ENCODE peak calls at places on chromosomes 3 and 15, in seven cellular contexts. V is astrocyte of the cerebellum, H is ovary, I is brain microvascular endothelial cell, A is stomach, L is heart left ventricle, K is PC-3. W is an unnamed sample.

GRCh38 chr3:14725564-14726420 is 50.9 kb downstream of the C3orf20 start:
- DNase-seq in V (no peak), H (peak; percentile 79), I (no peak), A (peak; percentile 30), L (peak; percentile 80), K (no peak), W (no peak)

GRCh38 chr3:98013428-98014349 is 21.4 kb downstream of the GABRR3 start:
- DNase-seq in V (no peak), H (no peak), I (no peak), A (no peak), L (no peak), K (peak; percentile 19), W (peak; percentile 6)

GRCh38 chr15:73755946-73756345 is 2.8 kb upstream of the INSYN1 start:
- DNase-seq in V (no peak), H (no peak), I (no peak), A (no peak), L (no peak), K (no peak), W (no peak)

GRCh38 chr15:81888748-81889479 is 156.9 kb downstream of the MEX3B start:
- DNase-seq in V (peak; percentile 64), H (no peak), I (peak; percentile 38), A (no peak), L (no peak), K (no peak), W (peak; percentile 91)

GRCh38 chr3:53150247-53151085 is 10.5 kb upstream of the PRKCD start:
- DNase-seq in V (no peak), H (no peak), I (no peak), A (peak; percentile 91), L (no peak), K (peak; percentile 96), W (peak; percentile 62)

GRCh38 chr3:13093687-13094086 is 20.5 kb upstream of the IQSEC1 start:
- DNase-seq in V (no peak), H (no peak), I (no peak), A (no peak), L (no peak), K (no peak), W (no peak)

GRCh38 chr3:112412494-112412893 is 79.5 kb downstream of the CD200 start:
- DNase-seq in V (no peak), H (no peak), I (no peak), A (no peak), L (no peak), K (no peak), W (no peak)

GRCh38 chr15:34855397-34855796 is 60.0 kb upstream of the ACTC1 start:
- DNase-seq in V (peak; percentile 49), H (no peak), I (no peak), A (no peak), L (no peak), K (peak; percentile 83), W (peak; percentile 73)

GRCh38 chr3:53126646-53127045 is 3.6 kb downstream of the RFT1 start:
- DNase-seq in V (no peak), H (no peak), I (no peak), A (no peak), L (no peak), K (no peak), W (no peak)

GRCh38 chr3:170079466-170080165 is 41.8 kb downstream of the GPR160 start:
- DNase-seq in V (no peak), H (no peak), I (no peak), A (no peak), L (no peak), K (no peak), W (no peak)

GRCh38 chr15:79434361-79434760 is 2.2 kb downstream of the MINAR1 start:
- DNase-seq in V (no peak), H (no peak), I (no peak), A (no peak), L (no peak), K (no peak), W (no peak)

GRCh38 chr15:79431636-79432344 is at the start of gene MINAR1:
- DNase-seq in V (no peak), H (peak; percentile 24), I (peak; percentile 40), A (no peak), L (no peak), K (peak; percentile 23), W (peak; percentile 66)

GRCh38 chr15:79433610-79434009 is 1.5 kb downstream of the MINAR1 start:
- DNase-seq in V (no peak), H (no peak), I (no peak), A (no peak), L (no peak), K (no peak), W (no peak)

GRCh38 chr15:79430901-79431635 is 1.1 kb upstream of the MINAR1 start:
- DNase-seq in V (no peak), H (no peak), I (no peak), A (no peak), L (no peak), K (no peak), W (no peak)

GRCh38 chr15:79432345-79433311 is 492 bp downstream of the MINAR1 start:
- DNase-seq in V (no peak), H (no peak), I (no peak), A (no peak), L (no peak), K (no peak), W (no peak)
- TF ChIP-seq CTCF in V (peak; percentile 2), H (no peak), I (no peak), A (no peak), L (no peak), K (no peak), W (no peak)

DNA sequence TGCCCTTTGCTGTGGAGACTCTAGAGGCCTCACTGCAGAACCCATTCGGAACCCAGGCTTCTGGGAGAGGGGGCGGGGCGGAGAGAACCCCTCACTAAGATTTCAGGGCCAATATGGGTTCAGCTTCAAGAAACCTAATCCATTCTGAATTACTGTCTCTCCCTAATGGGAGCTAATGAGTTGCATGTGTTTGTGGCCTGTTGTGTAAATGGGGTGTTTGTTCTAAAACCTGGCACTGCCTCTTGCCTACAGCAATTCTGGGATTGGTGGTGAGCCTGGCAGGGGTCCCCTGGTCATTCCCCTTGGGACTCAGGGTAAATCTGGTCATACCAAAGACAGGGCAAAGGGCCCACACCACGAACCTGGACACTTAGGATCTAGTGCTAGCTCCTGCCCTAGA is 645 bp upstream of the RASL12 start:
- DNase-seq in V (no peak), H (no peak), I (no peak), A (no peak), L (no peak), K (no peak), W (no peak)
- H3K4me3 ChIP-seq in V (no peak overlapping the region), H (peak overlapping the region; percentile 59), I (no peak overlapping the region), A (no peak overlapping the region), L (peak overlapping the region; percentile 56), K (no peak overlapping the region), W (peak overlapping the region; percentile 84)

GRCh38 chr15:67397139-67397538 is 123.8 kb upstream of the C15orf61 start:
- DNase-seq in V (no peak), H (no peak), I (no peak), A (no peak), L (no peak), K (no peak), W (no peak)
- TF ChIP-seq CTCF in V (no peak), H (no peak), I (no peak), A (no peak), L (no peak), K (peak; percentile 20), W (no peak)

GRCh38 chr3:183551930-183552329 is 3.6 kb downstream of the KLHL6 start:
- DNase-seq in V (no peak), H (no peak), I (no peak), A (no peak), L (no peak), K (no peak), W (no peak)

GRCh38 chr3:183546625-183547024 is 8.9 kb downstream of the KLHL6 start:
- DNase-seq in V (no peak), H (no peak), I (no peak), A (no peak), L (no peak), K (no peak), W (no peak)

GRCh38 chr3:183545688-183546087 is 9.8 kb downstream of the KLHL6 start:
- DNase-seq in V (no peak), H (no peak), I (no peak), A (no peak), L (no peak), K (no peak), W (no peak)

GRCh38 chr3:183553263-183554026 is 2.1 kb downstream of the KLHL6 start:
- DNase-seq in V (no peak), H (no peak), I (no peak), A (no peak), L (no peak), K (no peak), W (no peak)

GRCh38 chr3:183548262-183548769 is 7.2 kb downstream of the KLHL6 start:
- DNase-seq in V (peak; percentile 66), H (no peak), I (peak; percentile 96), A (no peak), L (no peak), K (peak; percentile 48), W (peak; percentile 52)
- H3K4me3 ChIP-seq in V (no peak overlapping the region), H (no peak overlapping the region), I (no peak overlapping the region), A (no peak overlapping the region), L (no peak overlapping the region), K (no peak overlapping the region), W (no peak overlapping the region)

DNA sequence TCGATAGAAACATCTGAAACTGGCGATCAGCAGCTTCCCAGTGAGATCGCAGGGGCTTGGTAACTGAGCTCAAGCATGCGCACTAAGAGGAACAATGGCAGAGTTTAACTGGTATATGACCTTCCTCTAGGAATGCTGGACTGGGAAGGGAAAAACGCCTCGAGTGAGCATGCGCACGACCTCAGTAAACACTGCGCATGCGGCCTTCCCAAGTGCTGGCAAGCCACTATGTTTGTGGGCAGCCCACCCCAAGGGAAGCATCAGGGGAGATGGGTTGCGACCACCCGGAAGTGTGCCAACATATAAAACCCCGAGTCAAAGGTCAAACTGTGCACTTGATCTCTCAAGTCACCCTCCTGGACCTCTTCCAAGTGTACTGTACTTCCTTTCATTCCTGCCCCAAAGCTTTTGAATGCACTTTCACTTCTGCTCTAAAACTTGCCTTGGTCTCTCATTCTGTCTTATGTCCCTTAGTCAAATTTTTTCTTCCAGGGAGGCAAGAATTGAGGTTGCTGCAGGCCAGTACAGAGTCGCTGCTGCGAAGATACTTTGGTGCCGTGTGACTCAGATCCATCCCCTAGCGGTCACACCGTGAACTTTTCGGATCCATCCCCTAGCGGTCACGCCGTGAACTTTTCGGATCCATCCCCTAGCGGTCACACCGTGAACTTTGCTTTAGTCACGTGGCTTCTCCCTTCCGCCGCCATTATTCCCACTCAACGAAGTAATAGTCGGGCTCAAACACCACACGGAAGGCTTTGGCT is 243.3 kb downstream of the FAM43A start:
- DNase-seq in V (no peak), H (no peak), I (no peak), A (no peak), L (peak; percentile 38), K (peak; percentile 21), W (no peak)
- TF ChIP-seq CTCF in V (peak; percentile 63), H (no peak), I (peak; percentile 83), A (peak; percentile 52), L (peak; percentile 35), K (peak; percentile 64), W (peak; percentile 21)

GRCh38 chr3:105144837-105145236 is 221.9 kb upstream of the ALCAM start:
- DNase-seq in V (no peak), H (no peak), I (no peak), A (no peak), L (no peak), K (peak; percentile 7), W (no peak)
- H3K4me3 ChIP-seq in V (no peak overlapping the region), H (no peak overlapping the region), I (no peak overlapping the region), A (no peak overlapping the region), L (no peak overlapping the region), K (no peak overlapping the region), W (no peak overlapping the region)

DNA sequence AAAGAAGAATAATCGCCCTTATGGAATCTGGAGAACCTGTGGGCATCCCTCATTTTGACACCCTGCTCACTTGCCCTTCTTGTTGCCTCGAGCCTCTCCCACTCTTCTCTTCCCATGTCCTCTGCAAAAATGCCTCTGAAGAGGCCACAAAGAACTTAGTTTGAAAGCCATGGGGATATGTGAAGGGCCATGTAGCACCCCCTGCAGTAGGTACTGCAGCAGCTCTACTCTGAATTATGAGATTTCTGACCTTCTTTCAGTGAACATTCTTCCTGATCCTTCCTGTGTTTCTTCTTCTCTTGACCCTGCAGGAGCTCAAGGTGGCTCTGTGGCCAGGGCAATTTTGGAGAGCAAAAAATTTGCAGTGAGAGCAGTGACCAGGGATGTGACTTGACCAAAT is 30.4 kb upstream of the TRA2B start:
- DNase-seq in V (no peak), H (no peak), I (no peak), A (no peak), L (no peak), K (no peak), W (no peak)
- TF ChIP-seq CTCF in V (no peak), H (no peak), I (no peak), A (no peak), L (no peak), K (peak; percentile 33), W (no peak)

W was measured in foreskin fibroblast.